ENCODE peak calls at places on chromosomes 6 and 20, in five cellular contexts. M, N, F, T and X are unnamed samples.

GRCh38 chr20:1281279-1282057 is 15.4 kb downstream of the SNPH start:
- DNase-seq in F (no peak), M (no peak), N (no peak), T (no peak), X (no peak)

GRCh38 chr6:139161817-139162284 is 27.0 kb downstream of the HECA start:
- DNase-seq in M (no peak), F (no peak), N (no peak), T (peak), X (no peak)

GRCh38 chr6:24982231-24982630 is 46.5 kb upstream of the RIPOR2 start:
- DNase-seq in N (no peak), M (no peak), T (no peak), F (peak), X (peak)

GRCh38 chr6:138328210-138328609 is 49.5 kb upstream of the SMIM28 start:
- DNase-seq in N (no peak), T (no peak), F (no peak), M (no peak), X (no peak)

GRCh38 chr20:64255361-64256281 is at the start of gene PCMTD2:
- DNase-seq in M (peak), N (peak), T (peak), F (peak), X (peak)

GRCh38 chr6:99940582-99940981 is 53.4 kb downstream of the MCHR2 start:
- DNase-seq in M (no peak), F (no peak), T (no peak), N (no peak), X (no peak)

GRCh38 chr6:31877651-31878161 is 1.1 kb downstream of the SLC44A4 start:
- DNase-seq in M (no peak), T (peak), N (no peak), F (no peak), X (no peak)

GRCh38 chr6:144515761-144516160 is 230.6 kb downstream of the UTRN start:
- DNase-seq in M (no peak), F (no peak), N (no peak), T (no peak), X (no peak)

GRCh38 chr20:63332488-63333240 is 28.5 kb downstream of the CHRNA4 start:
- DNase-seq in T (no peak), N (no peak), M (no peak), F (no peak), X (no peak)

GRCh38 chr6:4521070-4521469 is 255.1 kb upstream of the CDYL start:
- DNase-seq in F (no peak), N (no peak), M (no peak), T (no peak), X (no peak)

GRCh38 chr6:30600576-30600975 is 16.5 kb downstream of the PPP1R10 start:
- DNase-seq in T (no peak), M (peak), F (no peak), N (no peak), X (no peak)

GRCh38 chr20:39825524-39825923 is 863.4 kb downstream of the DHX35 start:
- DNase-seq in N (no peak), F (no peak), M (no peak), T (no peak), X (no peak)

GRCh38 chr6:35299674-35300073 is 2.1 kb downstream of the DEF6 start:
- DNase-seq in M (peak), N (no peak), T (no peak), F (no peak), X (no peak)

GRCh38 chr6:78854501-78854900 is 12.8 kb upstream of the IRAK1BP1 start:
- DNase-seq in T (no peak), M (no peak), N (no peak), F (no peak), X (no peak)

GRCh38 chr6:112233864-112234263 is 20.5 kb downstream of the LAMA4 start:
- DNase-seq in T (no peak), N (no peak), F (peak), M (no peak), X (peak)

GRCh38 chr6:72533601-72534000 is 88.3 kb upstream of the KCNQ5 start:
- DNase-seq in F (no peak), T (no peak), M (no peak), N (no peak), X (peak)

GRCh38 chr20:31587545-31588389 is 17.3 kb upstream of the ID1 start:
- DNase-seq in F (peak), T (no peak), N (peak), M (no peak), X (peak)